ENCODE peak calls at places on chromosomes 6 and 20, in nine cellular contexts. I is GM12878, Z is left ventricle myocardium inferior, U is upper lobe of right lung, W is GM23248, J is caudate nucleus, V is tibial artery, M is hepatocyte, Q is iPS DF 6.9. L is an unnamed sample.

GRCh38 chr6:2008383-2008976 is 236.9 kb downstream of the GMDS start:
- DNase-seq in J (no peak), W (peak; percentile 25), Z (no peak), V (no peak), M (no peak), I (no peak), Q (no peak), U (no peak), L (no peak)

GRCh38 chr6:136137008-136137689 is 113.0 kb downstream of the MTFR2 start:
- DNase-seq in W (peak; percentile 39), V (no peak), Z (no peak), U (no peak), Q (no peak), I (no peak), J (no peak), M (no peak), L (no peak)

GRCh38 chr6:15296735-15297134 is 50.9 kb downstream of the JARID2 start:
- DNase-seq in M (no peak), I (peak; percentile 83), W (no peak), J (no peak), V (no peak), U (no peak), Q (no peak), Z (no peak), L (no peak)

GRCh38 chr6:38725414-38726183 is 10.5 kb downstream of the DNAH8 start:
- DNase-seq in J (no peak), W (no peak), Q (no peak), I (peak; percentile 16), M (no peak), U (no peak), V (no peak), Z (no peak), L (no peak)

GRCh38 chr6:17045581-17046322 is 56.1 kb upstream of the STMND1 start:
- DNase-seq in U (no peak), Z (no peak), I (no peak), Q (no peak), V (no peak), W (peak; percentile 82), M (no peak), J (no peak), L (no peak)

GRCh38 chr6:26534681-26535465 is 3.3 kb upstream of the HMGN4 start:
- DNase-seq in Q (no peak), Z (no peak), J (no peak), V (no peak), W (no peak), I (no peak), M (no peak), U (no peak), L (no peak)

GRCh38 chr6:474454-475185 is 83.1 kb downstream of the IRF4 start:
- DNase-seq in Q (no peak), I (peak; percentile 59), Z (no peak), U (no peak), W (no peak), V (no peak), J (no peak), M (no peak), L (no peak)

GRCh38 chr6:144153260-144153659 is 2.9 kb downstream of the STX11 start:
- DNase-seq in Z (no peak), M (no peak), W (no peak), I (no peak), J (no peak), U (no peak), Q (no peak), V (no peak), L (no peak)

GRCh38 chr6:126020305-126021050 is 34.1 kb downstream of the TRMT11 start:
- DNase-seq in Q (no peak), I (no peak), Z (no peak), M (no peak), W (no peak), U (no peak), V (no peak), J (no peak), L (no peak)

GRCh38 chr20:62342910-62343309 is 24.2 kb downstream of the LAMA5 start:
- DNase-seq in Q (no peak), W (no peak), M (no peak), V (no peak), J (no peak), I (no peak), U (no peak), Z (no peak), L (no peak)

GRCh38 chr6:125759184-125759902 is 9.9 kb downstream of the HEY2 start:
- DNase-seq in Q (no peak), Z (peak; percentile 57), J (no peak), V (peak; percentile 55), I (no peak), W (no peak), U (no peak), M (no peak), L (peak; percentile 78)

GRCh38 chr20:37235065-37235464 is 26.5 kb downstream of the GHRH start:
- DNase-seq in Q (no peak), J (no peak), U (no peak), V (no peak), I (no peak), W (no peak), M (no peak), Z (no peak), L (no peak)

GRCh38 chr20:16147221-16147620 is 426.0 kb downstream of the KIF16B start:
- DNase-seq in I (no peak), W (no peak), U (no peak), Q (no peak), M (no peak), J (no peak), V (no peak), Z (no peak), L (no peak)

GRCh38 chr6:135114355-135115145 is 59.9 kb upstream of the HBS1L start:
- DNase-seq in Z (no peak), M (no peak), U (no peak), W (no peak), I (peak; percentile 67), Q (no peak), J (no peak), V (no peak), L (no peak)

GRCh38 chr20:48807586-48808381 is 20.0 kb downstream of the PREX1 start:
- DNase-seq in M (no peak), U (no peak), Z (peak; percentile 55), V (peak; percentile 47), Q (no peak), I (no peak), W (no peak), J (no peak), L (no peak)
- H3K27ac ChIP-seq in M (no peak overlapping the region), U (no peak overlapping the region), Z (peak overlapping the region; percentile 83), V (no peak overlapping the region), Q (no peak overlapping the region), I (no peak overlapping the region), W (no peak overlapping the region), J (peak overlapping the region; percentile 77), L (peak overlapping the region; percentile 70)

GRCh38 chr6:47203266-47203967 is 106.3 kb downstream of the TNFRSF21 start:
- DNase-seq in Z (no peak), U (no peak), V (no peak), J (no peak), Q (no peak), W (no peak), I (peak; percentile 20), M (no peak), L (no peak)

GRCh38 chr6:47207261-47207660 is 102.4 kb downstream of the TNFRSF21 start:
- DNase-seq in Q (no peak), W (no peak), I (no peak), U (no peak), Z (no peak), J (no peak), V (no peak), M (no peak), L (no peak)

GRCh38 chr6:47202638-47203037 is 107.1 kb downstream of the TNFRSF21 start:
- DNase-seq in Q (no peak), M (no peak), J (no peak), U (no peak), I (no peak), W (no peak), V (no peak), Z (no peak), L (no peak)

GRCh38 chr6:47206626-47207025 is 103.1 kb downstream of the TNFRSF21 start:
- DNase-seq in I (no peak), M (no peak), Z (no peak), Q (no peak), W (no peak), U (no peak), V (no peak), J (no peak), L (no peak)

GRCh38 chr6:47203968-47204611 is 105.6 kb downstream of the TNFRSF21 start:
- DNase-seq in M (no peak), V (no peak), W (no peak), J (no peak), Q (no peak), I (no peak), U (no peak), Z (no peak), L (no peak)
- H3K27ac ChIP-seq in M (peak overlapping the region; percentile 65), V (no peak overlapping the region), W (no peak overlapping the region), J (no peak overlapping the region), Q (no peak overlapping the region), I (no peak overlapping the region), U (no peak overlapping the region), Z (no peak overlapping the region), L (no peak overlapping the region)

GRCh38 chr6:130054725-130055124 is 36.3 kb downstream of the L3MBTL3 start:
- DNase-seq in Q (no peak), V (no peak), W (no peak), J (no peak), I (no peak), Z (no peak), M (no peak), U (no peak), L (no peak)
- H3K27ac ChIP-seq in Q (no peak overlapping the region), V (no peak overlapping the region), W (no peak overlapping the region), J (no peak overlapping the region), I (no peak overlapping the region), Z (no peak overlapping the region), M (no peak overlapping the region), U (no peak overlapping the region), L (no peak overlapping the region)

GRCh38 chr20:3766832-3767433 is 620 bp downstream of the ADISSP start:
- DNase-seq in Z (no peak), Q (no peak), W (peak; percentile 50), M (no peak), I (no peak), U (no peak), J (no peak), V (no peak), L (no peak)

GRCh38 chr20:3765171-3765887 is 2.2 kb downstream of the ADISSP start:
- DNase-seq in M (no peak), V (no peak), Z (peak; percentile 62), J (no peak), I (no peak), Q (no peak), U (no peak), W (no peak), L (no peak)

GRCh38 chr20:3763691-3764601 is 3.6 kb downstream of the ADISSP start:
- DNase-seq in Q (no peak), Z (no peak), U (no peak), V (no peak), W (no peak), I (no peak), J (no peak), M (no peak), L (no peak)

GRCh38 chr20:3766381-3766780 is 1.2 kb downstream of the ADISSP start:
- DNase-seq in M (no peak), Z (no peak), U (no peak), V (no peak), J (no peak), W (no peak), I (no peak), Q (no peak), L (no peak)

DNA sequence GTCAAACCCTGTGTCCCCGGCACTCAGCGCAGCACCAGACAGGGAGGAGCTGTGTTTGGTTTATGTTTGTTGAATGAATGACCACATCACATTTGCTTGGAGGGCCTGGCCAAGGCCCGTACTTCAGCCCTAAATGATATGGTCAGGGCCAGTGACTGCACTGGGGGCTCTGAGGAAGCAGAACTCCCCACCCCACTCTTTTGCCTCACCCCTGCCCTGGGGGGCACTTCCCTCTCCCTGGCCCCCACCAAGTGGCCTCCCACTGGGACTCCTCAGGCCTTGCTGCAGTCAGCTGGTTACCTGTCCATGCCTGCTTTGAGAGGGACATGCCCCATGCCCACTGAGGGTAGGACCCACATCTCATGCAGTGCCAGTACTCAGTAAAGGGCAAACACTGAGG is 2.9 kb downstream of the ADISSP start:
- DNase-seq in W (no peak), U (no peak), M (no peak), J (no peak), Z (no peak), V (no peak), I (no peak), Q (no peak), L (no peak)
- H3K27ac ChIP-seq in W (no peak overlapping the region), U (no peak overlapping the region), M (no peak overlapping the region), J (peak overlapping the region; percentile 39), Z (peak overlapping the region; percentile 87), V (no peak overlapping the region), I (no peak overlapping the region), Q (no peak overlapping the region), L (no peak overlapping the region)